ENCODE peak calls at places on chromosomes 2 and 18, in five cellular contexts. Q, L, E, U and I are unnamed samples.

GRCh38 chr18:54647176-54647575 is 56.1 kb downstream of the DYNAP start:
- DNase-seq in Q (no peak), L (no peak), E (peak), U (no peak), I (no peak)

GRCh38 chr2:220811115-220811514 is 761.0 kb downstream of the EPHA4 start:
- DNase-seq in Q (no peak), L (no peak), E (no peak), U (no peak), I (no peak)

GRCh38 chr2:99757715-99758114 is 267.9 kb upstream of the REV1 start:
- DNase-seq in Q (no peak), L (no peak), E (no peak), U (no peak), I (no peak)

GRCh38 chr2:31354837-31355236 is 59.7 kb downstream of the XDH start:
- DNase-seq in Q (no peak), L (no peak), E (peak), U (no peak), I (no peak)

GRCh38 chr2:168851674-168852320 is 38.4 kb downstream of the SPC25 start:
- DNase-seq in Q (peak), L (no peak), E (no peak), U (no peak), I (no peak)

GRCh38 chr2:75532488-75532887 is 28.3 kb downstream of the EVA1A start:
- DNase-seq in Q (no peak), L (no peak), E (no peak), U (no peak), I (no peak)

GRCh38 chr2:13230221-13230620 is 513.5 kb downstream of the TRIB2 start:
- DNase-seq in Q (no peak), L (no peak), E (no peak), U (no peak), I (no peak)

GRCh38 chr2:218395090-218395444 is 4.6 kb upstream of the CTDSP1 start:
- DNase-seq in Q (no peak), L (no peak), E (no peak), U (no peak), I (no peak)